ENCODE peak calls at places on chromosome 22, in six cellular contexts. One of them, this sample, is unnamed.
A peak's percentile ranks its signal among the peaks of the same experiment; 100 is the strongest.

GRCh38 chr22:44442186-44442465 is 55.9 kb downstream of the RTL6 start:
- DNase-seq in cardiac fibroblast: no peak
- DNase-seq in body of pancreas: no peak
- DNase-seq in CD8-positive, alpha-beta memory T cell: no peak
- DNase-seq in PC-3: no peak
- DNase-seq in CD4-positive, CD25-positive, alpha-beta regulatory T cell: no peak
- DNase-seq in this sample: no peak

GRCh38 chr22:27461470-27461869 is 340.1 kb downstream of the MN1 start:
- DNase-seq in body of pancreas: no peak
- DNase-seq in CD4-positive, CD25-positive, alpha-beta regulatory T cell: no peak
- DNase-seq in PC-3: peak; percentile 70
- DNase-seq in CD8-positive, alpha-beta memory T cell: no peak
- DNase-seq in cardiac fibroblast: peak; percentile 97
- DNase-seq in this sample: no peak

GRCh38 chr22:22546490-22546889 is 12.6 kb downstream of the PRAME start:
- DNase-seq in CD8-positive, alpha-beta memory T cell: no peak
- DNase-seq in body of pancreas: no peak
- DNase-seq in CD4-positive, CD25-positive, alpha-beta regulatory T cell: no peak
- DNase-seq in cardiac fibroblast: peak; percentile 36
- DNase-seq in PC-3: no peak
- DNase-seq in this sample: no peak

GRCh38 chr22:20247010-20247505 is 21.1 kb downstream of the RTN4R start:
- DNase-seq in cardiac fibroblast: peak; percentile 24
- DNase-seq in body of pancreas: no peak
- DNase-seq in CD8-positive, alpha-beta memory T cell: no peak
- DNase-seq in CD4-positive, CD25-positive, alpha-beta regulatory T cell: no peak
- DNase-seq in PC-3: no peak
- DNase-seq in this sample: no peak

GRCh38 chr22:50641696-50642607 is 14.0 kb upstream of the ARSA start:
- DNase-seq in CD4-positive, CD25-positive, alpha-beta regulatory T cell: no peak
- DNase-seq in cardiac fibroblast: peak; percentile 30
- DNase-seq in PC-3: no peak
- DNase-seq in body of pancreas: no peak
- DNase-seq in CD8-positive, alpha-beta memory T cell: no peak
- DNase-seq in this sample: no peak

GRCh38 chr22:46512683-46513082 is 24.7 kb downstream of the CELSR1 start:
- DNase-seq in CD8-positive, alpha-beta memory T cell: no peak
- DNase-seq in CD4-positive, CD25-positive, alpha-beta regulatory T cell: no peak
- DNase-seq in cardiac fibroblast: no peak
- DNase-seq in body of pancreas: no peak
- DNase-seq in PC-3: no peak
- DNase-seq in this sample: no peak

GRCh38 chr22:25741692-25742626 is at the start of gene MYO18B:
- DNase-seq in cardiac fibroblast: no peak
- DNase-seq in PC-3: no peak
- DNase-seq in body of pancreas: no peak
- DNase-seq in CD4-positive, CD25-positive, alpha-beta regulatory T cell: no peak
- DNase-seq in CD8-positive, alpha-beta memory T cell: no peak
- DNase-seq in this sample: no peak

GRCh38 chr22:28771195-28771791 is 1.2 kb upstream of the CCDC117 start:
- DNase-seq in CD4-positive, CD25-positive, alpha-beta regulatory T cell: no peak
- DNase-seq in cardiac fibroblast: no peak
- DNase-seq in CD8-positive, alpha-beta memory T cell: no peak
- DNase-seq in body of pancreas: no peak
- DNase-seq in PC-3: no peak
- DNase-seq in this sample: no peak

GRCh38 chr22:45296628-45297297 is 12.0 kb downstream of the UPK3A start:
- DNase-seq in body of pancreas: no peak
- DNase-seq in cardiac fibroblast: no peak
- DNase-seq in CD8-positive, alpha-beta memory T cell: peak; percentile 35
- DNase-seq in CD4-positive, CD25-positive, alpha-beta regulatory T cell: no peak
- DNase-seq in PC-3: no peak
- DNase-seq in this sample: no peak

GRCh38 chr22:21936151-21936778 is 16.4 kb downstream of the PPM1F start:
- DNase-seq in PC-3: no peak
- DNase-seq in body of pancreas: no peak
- DNase-seq in CD4-positive, CD25-positive, alpha-beta regulatory T cell: no peak
- DNase-seq in CD8-positive, alpha-beta memory T cell: no peak
- DNase-seq in cardiac fibroblast: peak; percentile 18
- DNase-seq in this sample: no peak

GRCh38 chr22:21591695-21592094 is 24.2 kb downstream of the UBE2L3 start:
- DNase-seq in PC-3: peak; percentile 26
- DNase-seq in cardiac fibroblast: no peak
- DNase-seq in CD8-positive, alpha-beta memory T cell: no peak
- DNase-seq in body of pancreas: no peak
- DNase-seq in CD4-positive, CD25-positive, alpha-beta regulatory T cell: no peak
- DNase-seq in this sample: no peak

GRCh38 chr22:48309115-48309705 is 1518.5 kb downstream of the BRD1 start:
- DNase-seq in cardiac fibroblast: no peak
- DNase-seq in PC-3: no peak
- DNase-seq in body of pancreas: no peak
- DNase-seq in CD4-positive, CD25-positive, alpha-beta regulatory T cell: no peak
- DNase-seq in CD8-positive, alpha-beta memory T cell: no peak
- DNase-seq in this sample: no peak

GRCh38 chr22:46443850-46444389 is 93.5 kb downstream of the CELSR1 start:
- DNase-seq in CD4-positive, CD25-positive, alpha-beta regulatory T cell: no peak
- DNase-seq in PC-3: no peak
- DNase-seq in body of pancreas: no peak
- DNase-seq in cardiac fibroblast: no peak
- DNase-seq in CD8-positive, alpha-beta memory T cell: no peak
- DNase-seq in this sample: no peak

GRCh38 chr22:20298803-20299735 is 20.8 kb downstream of the DGCR6L start:
- DNase-seq in PC-3: peak; percentile 78
- DNase-seq in CD4-positive, CD25-positive, alpha-beta regulatory T cell: peak; percentile 88
- DNase-seq in CD8-positive, alpha-beta memory T cell: peak; percentile 85
- DNase-seq in cardiac fibroblast: peak; percentile 76
- DNase-seq in body of pancreas: peak; percentile 85
- DNase-seq in this sample: no peak

GRCh38 chr22:46511391-46512370 is 25.7 kb downstream of the CELSR1 start:
- DNase-seq in body of pancreas: no peak
- DNase-seq in CD4-positive, CD25-positive, alpha-beta regulatory T cell: no peak
- DNase-seq in PC-3: no peak
- DNase-seq in cardiac fibroblast: peak; percentile 22
- DNase-seq in CD8-positive, alpha-beta memory T cell: no peak
- DNase-seq in this sample: no peak

GRCh38 chr22:41575533-41575932 is 14.1 kb downstream of the PMM1 start:
- DNase-seq in PC-3: no peak
- DNase-seq in CD4-positive, CD25-positive, alpha-beta regulatory T cell: no peak
- DNase-seq in cardiac fibroblast: no peak
- DNase-seq in CD8-positive, alpha-beta memory T cell: no peak
- DNase-seq in body of pancreas: no peak
- DNase-seq in this sample: no peak

GRCh38 chr22:31556627-31557203 is 60.4 kb downstream of the SFI1 start:
- DNase-seq in PC-3: peak; percentile 58
- DNase-seq in body of pancreas: no peak
- DNase-seq in CD8-positive, alpha-beta memory T cell: peak; percentile 13
- DNase-seq in CD4-positive, CD25-positive, alpha-beta regulatory T cell: no peak
- DNase-seq in cardiac fibroblast: peak; percentile 61
- DNase-seq in this sample: no peak

GRCh38 chr22:44130076-44130711 is 50.5 kb upstream of the PARVG start:
- DNase-seq in body of pancreas: no peak
- DNase-seq in PC-3: no peak
- DNase-seq in cardiac fibroblast: no peak
- DNase-seq in CD4-positive, CD25-positive, alpha-beta regulatory T cell: no peak
- DNase-seq in CD8-positive, alpha-beta memory T cell: no peak
- DNase-seq in this sample: no peak

GRCh38 chr22:32474635-32475427 is at the start of gene FBXO7:
- DNase-seq in CD8-positive, alpha-beta memory T cell: peak; percentile 86
- DNase-seq in PC-3: peak; percentile 78
- DNase-seq in body of pancreas: peak; percentile 92
- DNase-seq in CD4-positive, CD25-positive, alpha-beta regulatory T cell: peak; percentile 77
- DNase-seq in cardiac fibroblast: peak; percentile 93
- DNase-seq in this sample: no peak

GRCh38 chr22:44782286-44782830 is 30.0 kb downstream of the ARHGAP8 start:
- DNase-seq in CD8-positive, alpha-beta memory T cell: no peak
- DNase-seq in CD4-positive, CD25-positive, alpha-beta regulatory T cell: no peak
- DNase-seq in cardiac fibroblast: no peak
- DNase-seq in body of pancreas: no peak
- DNase-seq in PC-3: no peak
- DNase-seq in this sample: no peak

GRCh38 chr22:32144875-32145274 is 14.2 kb downstream of the C22orf42 start:
- DNase-seq in PC-3: no peak
- DNase-seq in CD8-positive, alpha-beta memory T cell: no peak
- DNase-seq in body of pancreas: no peak
- DNase-seq in cardiac fibroblast: no peak
- DNase-seq in CD4-positive, CD25-positive, alpha-beta regulatory T cell: no peak
- DNase-seq in this sample: no peak

GRCh38 chr22:41401781-41402648 is 20.3 kb downstream of the TEF start:
- DNase-seq in cardiac fibroblast: peak; percentile 38
- DNase-seq in CD8-positive, alpha-beta memory T cell: no peak
- DNase-seq in CD4-positive, CD25-positive, alpha-beta regulatory T cell: no peak
- DNase-seq in body of pancreas: peak; percentile 88
- DNase-seq in PC-3: peak; percentile 82
- DNase-seq in this sample: no peak

GRCh38 chr22:21866821-21867527 is 471 bp downstream of the MAPK1 start:
- DNase-seq in cardiac fibroblast: peak; percentile 30
- DNase-seq in PC-3: peak; percentile 11
- DNase-seq in CD8-positive, alpha-beta memory T cell: peak; percentile 14
- DNase-seq in CD4-positive, CD25-positive, alpha-beta regulatory T cell: no peak
- DNase-seq in body of pancreas: peak; percentile 34
- DNase-seq in this sample: no peak

GRCh38 chr22:44605486-44605885 is 96.5 kb upstream of the PRR5 start:
- DNase-seq in PC-3: no peak
- DNase-seq in body of pancreas: no peak
- DNase-seq in CD4-positive, CD25-positive, alpha-beta regulatory T cell: no peak
- DNase-seq in cardiac fibroblast: no peak
- DNase-seq in CD8-positive, alpha-beta memory T cell: no peak
- DNase-seq in this sample: no peak

GRCh38 chr22:19607198-19608113 is 83.2 kb upstream of the CLDN5 start:
- DNase-seq in body of pancreas: peak; percentile 31
- DNase-seq in cardiac fibroblast: peak; percentile 30
- DNase-seq in CD8-positive, alpha-beta memory T cell: no peak
- DNase-seq in CD4-positive, CD25-positive, alpha-beta regulatory T cell: no peak
- DNase-seq in PC-3: peak; percentile 78
- DNase-seq in this sample: no peak

GRCh38 chr22:35601743-35602633 is 15.1 kb downstream of the MB start:
- DNase-seq in PC-3: peak; percentile 88
- DNase-seq in CD8-positive, alpha-beta memory T cell: no peak
- DNase-seq in cardiac fibroblast: peak; percentile 73
- DNase-seq in body of pancreas: peak; percentile 22
- DNase-seq in CD4-positive, CD25-positive, alpha-beta regulatory T cell: no peak
- DNase-seq in this sample: no peak

GRCh38 chr22:25661067-25661466 is 80.9 kb upstream of the MYO18B start:
- DNase-seq in body of pancreas: no peak
- DNase-seq in PC-3: no peak
- DNase-seq in CD4-positive, CD25-positive, alpha-beta regulatory T cell: no peak
- DNase-seq in CD8-positive, alpha-beta memory T cell: no peak
- DNase-seq in cardiac fibroblast: peak; percentile 12
- DNase-seq in this sample: no peak

GRCh38 chr22:45006873-45007246 is 2.9 kb downstream of the PHF21B start:
- DNase-seq in PC-3: no peak
- DNase-seq in cardiac fibroblast: no peak
- DNase-seq in body of pancreas: no peak
- DNase-seq in CD4-positive, CD25-positive, alpha-beta regulatory T cell: no peak
- DNase-seq in CD8-positive, alpha-beta memory T cell: no peak
- DNase-seq in this sample: no peak

GRCh38 chr22:20324139-20324516 is 4.3 kb upstream of the DGCR6L start:
- DNase-seq in CD4-positive, CD25-positive, alpha-beta regulatory T cell: no peak
- DNase-seq in cardiac fibroblast: no peak
- DNase-seq in PC-3: peak; percentile 11
- DNase-seq in CD8-positive, alpha-beta memory T cell: no peak
- DNase-seq in body of pancreas: no peak
- DNase-seq in this sample: no peak

GRCh38 chr22:35971418-35972119 is 57.1 kb downstream of the RBFOX2 start:
- DNase-seq in CD8-positive, alpha-beta memory T cell: no peak
- DNase-seq in cardiac fibroblast: peak; percentile 69
- DNase-seq in body of pancreas: no peak
- DNase-seq in CD4-positive, CD25-positive, alpha-beta regulatory T cell: no peak
- DNase-seq in PC-3: no peak
- DNase-seq in this sample: no peak

GRCh38 chr22:19271856-19272535 is 19.5 kb downstream of the CLTCL1 start:
- DNase-seq in body of pancreas: no peak
- DNase-seq in CD4-positive, CD25-positive, alpha-beta regulatory T cell: no peak
- DNase-seq in cardiac fibroblast: peak; percentile 58
- DNase-seq in CD8-positive, alpha-beta memory T cell: no peak
- DNase-seq in PC-3: peak; percentile 90
- DNase-seq in this sample: no peak

GRCh38 chr22:27627444-27627833 is 174.1 kb downstream of the MN1 start:
- DNase-seq in cardiac fibroblast: no peak
- DNase-seq in body of pancreas: no peak
- DNase-seq in PC-3: no peak
- DNase-seq in CD4-positive, CD25-positive, alpha-beta regulatory T cell: no peak
- DNase-seq in CD8-positive, alpha-beta memory T cell: no peak
- DNase-seq in this sample: no peak

GRCh38 chr22:42719133-42719532 is 1.5 kb downstream of the A4GALT start:
- DNase-seq in body of pancreas: no peak
- DNase-seq in cardiac fibroblast: no peak
- DNase-seq in CD4-positive, CD25-positive, alpha-beta regulatory T cell: no peak
- DNase-seq in CD8-positive, alpha-beta memory T cell: no peak
- DNase-seq in PC-3: no peak
- DNase-seq in this sample: no peak
- H3K4me3 ChIP-seq in body of pancreas: no peak overlapping the region
- H3K4me3 ChIP-seq in cardiac fibroblast: peak overlapping the region; percentile 67
- H3K4me3 ChIP-seq in CD4-positive, CD25-positive, alpha-beta regulatory T cell: no peak overlapping the region
- H3K4me3 ChIP-seq in CD8-positive, alpha-beta memory T cell: no peak overlapping the region
- H3K4me3 ChIP-seq in PC-3: no peak overlapping the region
- H3K4me3 ChIP-seq in this sample: peak overlapping the region; percentile 64

GRCh38 chr22:37273126-37273845 is 9.0 kb upstream of the CYTH4 start:
- DNase-seq in body of pancreas: no peak
- DNase-seq in CD8-positive, alpha-beta memory T cell: no peak
- DNase-seq in CD4-positive, CD25-positive, alpha-beta regulatory T cell: no peak
- DNase-seq in cardiac fibroblast: peak; percentile 72
- DNase-seq in PC-3: peak; percentile 24
- DNase-seq in this sample: peak; percentile 40
- H3K4me3 ChIP-seq in body of pancreas: no peak overlapping the region
- H3K4me3 ChIP-seq in CD8-positive, alpha-beta memory T cell: no peak overlapping the region
- H3K4me3 ChIP-seq in CD4-positive, CD25-positive, alpha-beta regulatory T cell: no peak overlapping the region
- H3K4me3 ChIP-seq in cardiac fibroblast: no peak overlapping the region
- H3K4me3 ChIP-seq in PC-3: no peak overlapping the region
- H3K4me3 ChIP-seq in this sample: no peak overlapping the region

DNA sequence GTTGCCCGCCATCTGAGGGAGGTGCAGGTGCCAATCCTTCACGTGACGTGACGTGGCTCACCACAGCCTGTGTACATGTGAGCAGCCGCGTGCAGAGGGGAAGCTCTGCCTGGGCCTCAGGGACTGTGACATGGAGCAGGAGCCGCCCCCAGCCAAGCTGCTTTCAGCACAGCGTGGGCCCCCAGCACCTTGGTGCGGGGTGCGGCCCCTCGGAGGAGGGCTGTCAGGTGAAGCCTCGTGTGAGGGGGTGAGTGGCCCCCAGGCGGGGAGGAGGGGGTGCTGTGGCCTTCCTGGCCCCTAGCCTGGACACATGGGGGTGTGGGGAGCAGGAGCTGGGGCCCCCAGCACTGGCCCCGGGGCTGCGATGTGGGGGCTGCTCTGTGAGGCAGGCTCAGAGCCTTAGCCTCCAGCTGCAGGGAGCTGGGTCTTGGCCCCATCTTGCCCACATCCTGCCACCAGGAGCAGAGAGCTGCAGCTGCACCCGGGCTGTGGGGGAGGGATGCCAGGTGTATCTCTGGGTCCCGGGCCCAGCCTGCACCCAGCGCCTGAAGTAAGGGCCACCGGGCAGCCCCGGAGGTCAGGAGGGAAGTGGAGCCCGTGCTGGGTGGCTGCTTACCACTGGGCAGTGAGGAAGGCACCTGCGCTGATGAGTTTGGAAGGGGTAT is at the start of gene ADORA2A:
- DNase-seq in CD4-positive, CD25-positive, alpha-beta regulatory T cell: peak; percentile 83
- DNase-seq in CD8-positive, alpha-beta memory T cell: peak; percentile 85
- DNase-seq in body of pancreas: no peak
- DNase-seq in PC-3: no peak
- DNase-seq in cardiac fibroblast: no peak
- DNase-seq in this sample: peak; percentile 66
- H3K4me3 ChIP-seq in CD4-positive, CD25-positive, alpha-beta regulatory T cell: peak within 1 kb of the TSS; percentile 98
- H3K4me3 ChIP-seq in CD8-positive, alpha-beta memory T cell: peak within 1 kb of the TSS; percentile 95
- H3K4me3 ChIP-seq in body of pancreas: no peak within 1 kb of the TSS
- H3K4me3 ChIP-seq in PC-3: no peak within 1 kb of the TSS
- H3K4me3 ChIP-seq in cardiac fibroblast: no peak within 1 kb of the TSS
- H3K4me3 ChIP-seq in this sample: peak within 1 kb of the TSS; percentile 76

GRCh38 chr22:37618072-37618656 is 9.5 kb downstream of the GGA1 start:
- DNase-seq in cardiac fibroblast: no peak
- DNase-seq in CD4-positive, CD25-positive, alpha-beta regulatory T cell: no peak
- DNase-seq in CD8-positive, alpha-beta memory T cell: no peak
- DNase-seq in body of pancreas: no peak
- DNase-seq in PC-3: no peak
- DNase-seq in this sample: no peak
- H3K4me3 ChIP-seq in cardiac fibroblast: no peak overlapping the region
- H3K4me3 ChIP-seq in CD4-positive, CD25-positive, alpha-beta regulatory T cell: no peak overlapping the region
- H3K4me3 ChIP-seq in CD8-positive, alpha-beta memory T cell: no peak overlapping the region
- H3K4me3 ChIP-seq in body of pancreas: no peak overlapping the region
- H3K4me3 ChIP-seq in PC-3: no peak overlapping the region
- H3K4me3 ChIP-seq in this sample: no peak overlapping the region

This sample was measured in GM12864.